ENCODE peak calls at places on chromosomes 12 and 14, in seven cellular contexts. One of them, this sample, is unnamed.

GRCh38 chr12:122079038-122079531 is 529 bp downstream of the MLXIP start:
- DNase-seq in left ventricle myocardium inferior: no peak
- DNase-seq in aorta: peak
- DNase-seq in ovary: peak
- DNase-seq in lower lobe of right lung: peak
- DNase-seq in cardiac muscle cell: no peak
- DNase-seq in skeletal muscle cell: no peak
- DNase-seq in this sample: peak

GRCh38 chr14:104851896-104852663 is 13.0 kb upstream of the CEP170B start:
- DNase-seq in cardiac muscle cell: peak
- DNase-seq in aorta: no peak
- DNase-seq in lower lobe of right lung: no peak
- DNase-seq in ovary: no peak
- DNase-seq in skeletal muscle cell: no peak
- DNase-seq in left ventricle myocardium inferior: no peak
- DNase-seq in this sample: no peak

GRCh38 chr12:9379023-9379742 is 171.0 kb upstream of the PZP start:
- DNase-seq in skeletal muscle cell: no peak
- DNase-seq in left ventricle myocardium inferior: no peak
- DNase-seq in cardiac muscle cell: no peak
- DNase-seq in lower lobe of right lung: no peak
- DNase-seq in ovary: no peak
- DNase-seq in aorta: no peak
- DNase-seq in this sample: no peak

GRCh38 chr12:42666671-42667243 is 77.2 kb upstream of the PRICKLE1 start:
- DNase-seq in skeletal muscle cell: no peak
- DNase-seq in lower lobe of right lung: no peak
- DNase-seq in ovary: no peak
- DNase-seq in left ventricle myocardium inferior: no peak
- DNase-seq in aorta: no peak
- DNase-seq in cardiac muscle cell: no peak
- DNase-seq in this sample: no peak

GRCh38 chr14:70726651-70727375 is 82.5 kb downstream of the MAP3K9 start:
- DNase-seq in cardiac muscle cell: peak
- DNase-seq in left ventricle myocardium inferior: no peak
- DNase-seq in aorta: no peak
- DNase-seq in ovary: no peak
- DNase-seq in skeletal muscle cell: no peak
- DNase-seq in lower lobe of right lung: no peak
- DNase-seq in this sample: no peak

GRCh38 chr12:64600164-64600561 is 10.1 kb upstream of the RASSF3 start:
- DNase-seq in cardiac muscle cell: no peak
- DNase-seq in left ventricle myocardium inferior: no peak
- DNase-seq in lower lobe of right lung: no peak
- DNase-seq in ovary: no peak
- DNase-seq in skeletal muscle cell: no peak
- DNase-seq in aorta: no peak
- DNase-seq in this sample: no peak

GRCh38 chr14:64234877-64235651 is 59.1 kb downstream of the ESR2 start:
- DNase-seq in lower lobe of right lung: no peak
- DNase-seq in ovary: peak
- DNase-seq in cardiac muscle cell: peak
- DNase-seq in left ventricle myocardium inferior: no peak
- DNase-seq in aorta: no peak
- DNase-seq in skeletal muscle cell: peak
- DNase-seq in this sample: no peak

GRCh38 chr12:59388176-59388575 is 207.7 kb upstream of the SLC16A7 start:
- DNase-seq in cardiac muscle cell: no peak
- DNase-seq in skeletal muscle cell: no peak
- DNase-seq in lower lobe of right lung: no peak
- DNase-seq in aorta: no peak
- DNase-seq in ovary: no peak
- DNase-seq in left ventricle myocardium inferior: no peak
- DNase-seq in this sample: no peak

GRCh38 chr12:4270016-4270669 is 3.4 kb upstream of the CCND2 start:
- DNase-seq in left ventricle myocardium inferior: no peak
- DNase-seq in skeletal muscle cell: no peak
- DNase-seq in lower lobe of right lung: no peak
- DNase-seq in cardiac muscle cell: no peak
- DNase-seq in aorta: no peak
- DNase-seq in ovary: peak
- DNase-seq in this sample: peak

GRCh38 chr12:4272014-4272975 is 1.3 kb upstream of the CCND2 start:
- DNase-seq in aorta: peak
- DNase-seq in skeletal muscle cell: peak
- DNase-seq in cardiac muscle cell: peak
- DNase-seq in lower lobe of right lung: peak
- DNase-seq in ovary: peak
- DNase-seq in left ventricle myocardium inferior: peak
- DNase-seq in this sample: peak

GRCh38 chr12:4271433-4272013 is 2.0 kb upstream of the CCND2 start:
- DNase-seq in ovary: no peak
- DNase-seq in left ventricle myocardium inferior: no peak
- DNase-seq in cardiac muscle cell: no peak
- DNase-seq in skeletal muscle cell: no peak
- DNase-seq in lower lobe of right lung: no peak
- DNase-seq in aorta: no peak
- DNase-seq in this sample: no peak

GRCh38 chr12:4269279-4269991 is 4.1 kb upstream of the CCND2 start:
- DNase-seq in aorta: peak
- DNase-seq in lower lobe of right lung: peak
- DNase-seq in left ventricle myocardium inferior: peak
- DNase-seq in ovary: peak
- DNase-seq in cardiac muscle cell: peak
- DNase-seq in skeletal muscle cell: peak
- DNase-seq in this sample: peak

GRCh38 chr12:4270670-4271432 is 2.7 kb upstream of the CCND2 start:
- DNase-seq in left ventricle myocardium inferior: peak
- DNase-seq in skeletal muscle cell: no peak
- DNase-seq in lower lobe of right lung: peak
- DNase-seq in aorta: peak
- DNase-seq in ovary: peak
- DNase-seq in cardiac muscle cell: no peak
- DNase-seq in this sample: peak
- H3K4me3 ChIP-seq in left ventricle myocardium inferior: peak
- H3K4me3 ChIP-seq in skeletal muscle cell: peak
- H3K4me3 ChIP-seq in lower lobe of right lung: peak
- H3K4me3 ChIP-seq in aorta: peak
- H3K4me3 ChIP-seq in ovary: peak
- H3K4me3 ChIP-seq in cardiac muscle cell: peak
- H3K4me3 ChIP-seq in this sample: peak

GRCh38 chr14:99273025-99273723 is 1.2 kb upstream of the BCL11B start:
- DNase-seq in left ventricle myocardium inferior: no peak
- DNase-seq in aorta: no peak
- DNase-seq in ovary: peak
- DNase-seq in skeletal muscle cell: no peak
- DNase-seq in lower lobe of right lung: no peak
- DNase-seq in cardiac muscle cell: peak
- DNase-seq in this sample: no peak

GRCh38 chr14:99276482-99276881 is 4.5 kb upstream of the BCL11B start:
- DNase-seq in aorta: no peak
- DNase-seq in ovary: no peak
- DNase-seq in left ventricle myocardium inferior: no peak
- DNase-seq in lower lobe of right lung: no peak
- DNase-seq in cardiac muscle cell: no peak
- DNase-seq in skeletal muscle cell: no peak
- DNase-seq in this sample: no peak

GRCh38 chr14:99273724-99274345 is 1.8 kb upstream of the BCL11B start:
- DNase-seq in left ventricle myocardium inferior: no peak
- DNase-seq in skeletal muscle cell: no peak
- DNase-seq in aorta: no peak
- DNase-seq in lower lobe of right lung: no peak
- DNase-seq in ovary: peak
- DNase-seq in cardiac muscle cell: peak
- DNase-seq in this sample: no peak

GRCh38 chr14:99275222-99275584 is 3.2 kb upstream of the BCL11B start:
- DNase-seq in lower lobe of right lung: no peak
- DNase-seq in skeletal muscle cell: no peak
- DNase-seq in left ventricle myocardium inferior: no peak
- DNase-seq in cardiac muscle cell: no peak
- DNase-seq in aorta: no peak
- DNase-seq in ovary: no peak
- DNase-seq in this sample: no peak

DNA sequence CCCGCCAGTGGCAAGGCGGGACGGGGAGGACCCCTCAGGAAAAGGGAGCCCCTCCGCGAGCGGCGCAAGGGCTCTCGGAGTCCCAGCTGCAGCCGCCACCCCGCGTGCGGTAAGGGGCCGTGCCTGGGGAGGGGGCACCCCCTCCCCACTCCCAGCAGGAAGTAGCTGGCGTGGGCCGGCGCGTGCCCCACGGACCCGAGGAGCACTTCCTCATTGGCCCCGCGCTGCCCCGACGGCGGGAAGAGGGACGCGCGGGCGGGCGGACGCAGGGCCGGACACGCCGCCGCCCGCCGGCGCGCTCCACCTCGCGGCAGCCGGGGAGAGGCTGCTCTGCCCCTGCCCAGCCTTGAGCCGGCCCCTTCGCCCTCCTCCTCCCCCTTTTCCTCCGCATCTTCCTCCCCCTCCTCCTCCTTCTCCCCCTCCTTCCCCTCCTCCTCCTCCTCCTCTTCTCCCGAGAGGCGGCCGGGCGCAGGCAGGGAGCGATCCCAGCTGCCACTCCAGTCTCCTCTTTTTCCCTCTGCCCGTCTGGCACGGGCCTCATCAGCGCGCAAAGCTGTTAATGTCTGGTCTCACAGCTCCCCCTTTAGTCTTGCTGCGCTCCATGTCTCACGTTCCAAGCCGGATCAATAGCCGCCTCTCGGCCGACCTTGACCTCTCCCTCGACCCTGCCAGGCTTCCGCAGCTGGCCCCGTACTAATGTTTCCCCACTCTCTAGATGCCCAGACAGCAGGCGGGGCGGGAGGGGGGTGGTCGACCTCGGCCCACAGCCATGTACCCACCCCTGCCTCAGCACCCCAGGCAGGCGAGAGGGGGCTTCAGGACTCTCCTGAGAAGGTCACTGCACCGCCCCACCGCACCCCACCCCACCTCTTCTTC is 2.6 kb upstream of the BCL11B start:
- DNase-seq in cardiac muscle cell: peak
- DNase-seq in ovary: peak
- DNase-seq in lower lobe of right lung: no peak
- DNase-seq in left ventricle myocardium inferior: peak
- DNase-seq in aorta: no peak
- DNase-seq in skeletal muscle cell: peak
- DNase-seq in this sample: peak
- H3K4me3 ChIP-seq in cardiac muscle cell: peak
- H3K4me3 ChIP-seq in ovary: no peak
- H3K4me3 ChIP-seq in lower lobe of right lung: peak
- H3K4me3 ChIP-seq in left ventricle myocardium inferior: peak
- H3K4me3 ChIP-seq in aorta: no peak
- H3K4me3 ChIP-seq in skeletal muscle cell: peak
- H3K4me3 ChIP-seq in this sample: peak

DNA sequence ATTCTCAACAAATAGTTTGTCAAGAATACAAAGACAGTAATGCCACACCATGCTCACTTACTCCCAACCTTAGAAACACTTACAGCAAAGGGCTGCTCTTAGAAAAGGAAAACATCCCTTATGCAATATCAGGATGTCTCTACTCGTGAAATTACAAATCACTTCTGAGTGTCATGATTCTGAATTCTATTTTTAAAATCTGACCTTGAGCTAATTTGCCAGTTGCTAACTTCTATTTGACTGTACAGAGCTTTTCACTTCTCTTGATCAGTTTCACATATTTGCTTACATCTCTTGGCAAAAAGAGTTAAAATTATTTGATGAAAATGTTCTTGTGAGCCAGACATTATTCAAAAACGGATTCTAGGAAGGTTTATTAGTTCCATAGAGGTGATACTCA is 136.7 kb upstream of the SLC35F4 start:
- DNase-seq in skeletal muscle cell: no peak
- DNase-seq in aorta: no peak
- DNase-seq in left ventricle myocardium inferior: no peak
- DNase-seq in ovary: no peak
- DNase-seq in cardiac muscle cell: no peak
- DNase-seq in lower lobe of right lung: no peak
- DNase-seq in this sample: no peak
- H3K4me3 ChIP-seq in skeletal muscle cell: no peak
- H3K4me3 ChIP-seq in aorta: no peak
- H3K4me3 ChIP-seq in left ventricle myocardium inferior: no peak
- H3K4me3 ChIP-seq in ovary: no peak
- H3K4me3 ChIP-seq in cardiac muscle cell: no peak
- H3K4me3 ChIP-seq in lower lobe of right lung: no peak
- H3K4me3 ChIP-seq in this sample: no peak

GRCh38 chr14:59306775-59307174 is 118.3 kb downstream of the DAAM1 start:
- DNase-seq in aorta: no peak
- DNase-seq in cardiac muscle cell: peak
- DNase-seq in left ventricle myocardium inferior: no peak
- DNase-seq in lower lobe of right lung: no peak
- DNase-seq in skeletal muscle cell: peak
- DNase-seq in ovary: no peak
- DNase-seq in this sample: no peak
- H3K4me3 ChIP-seq in aorta: no peak
- H3K4me3 ChIP-seq in cardiac muscle cell: no peak
- H3K4me3 ChIP-seq in left ventricle myocardium inferior: no peak
- H3K4me3 ChIP-seq in lower lobe of right lung: no peak
- H3K4me3 ChIP-seq in skeletal muscle cell: no peak
- H3K4me3 ChIP-seq in ovary: no peak
- H3K4me3 ChIP-seq in this sample: no peak

GRCh38 chr14:100731846-100732765 is 5.4 kb downstream of the DLK1 start:
- DNase-seq in lower lobe of right lung: no peak
- DNase-seq in skeletal muscle cell: no peak
- DNase-seq in aorta: peak
- DNase-seq in cardiac muscle cell: no peak
- DNase-seq in ovary: no peak
- DNase-seq in left ventricle myocardium inferior: no peak
- DNase-seq in this sample: no peak
- H3K4me3 ChIP-seq in lower lobe of right lung: no peak
- H3K4me3 ChIP-seq in skeletal muscle cell: no peak
- H3K4me3 ChIP-seq in aorta: no peak
- H3K4me3 ChIP-seq in cardiac muscle cell: no peak
- H3K4me3 ChIP-seq in ovary: no peak
- H3K4me3 ChIP-seq in left ventricle myocardium inferior: no peak
- H3K4me3 ChIP-seq in this sample: no peak

This sample was measured in left lung.